ENCODE peak calls at places on chromosomes 2 and 18, in five cellular contexts. A is stimulated activated CD8-positive, alpha-beta memory T cell treated with anti-CD3 and anti-CD28 coated beads, Interleukin-12 subunit alpha, Interleukin-12 subunit beta, amount 100 ng/mL, for 4 hours; K is ELF-1; N is fibroblast of the aortic adventitia; I is NCI-H1694 treated with DMSO at 0.1 percent for 48 hours. H is an unnamed sample.

GRCh38 chr2:105243961-105244360 is 2.4 kb downstream of the GPR45 start:
- DNase-seq in A (no peak), K (peak; percentile 36), N (no peak), I (no peak), H (no peak)

GRCh38 chr2:75021672-75022071 is 63.2 kb downstream of the POLE4 start:
- DNase-seq in A (no peak), N (peak; percentile 93), I (no peak), K (peak; percentile 23), H (peak; percentile 45)

GRCh38 chr2:36708119-36708741 is 11.7 kb downstream of the VIT start:
- DNase-seq in N (peak; percentile 70), I (no peak), A (no peak), K (no peak), H (peak; percentile 78)

GRCh38 chr2:193199322-193199721 is 1004.6 kb upstream of the TMEFF2 start:
- DNase-seq in I (no peak), K (no peak), N (no peak), A (no peak), H (no peak)

GRCh38 chr2:229715895-229716507 is 1.6 kb upstream of the DNER start:
- DNase-seq in A (no peak), I (peak; percentile 53), N (peak; percentile 8), K (peak; percentile 15), H (no peak)

GRCh38 chr2:234879671-234880455 is 72.0 kb upstream of the SH3BP4 start:
- DNase-seq in A (no peak), N (peak; percentile 93), K (no peak), I (no peak), H (peak; percentile 47)

GRCh38 chr18:29160123-29160522 is 983.2 kb upstream of the CDH2 start:
- DNase-seq in N (no peak), A (no peak), K (no peak), I (no peak), H (no peak)

GRCh38 chr2:216299588-216299987 is 72.7 kb downstream of the MARCHF4 start:
- DNase-seq in N (peak; percentile 72), K (no peak), A (no peak), I (no peak), H (peak; percentile 67)

GRCh38 chr2:161246301-161246700 is 61.9 kb upstream of the PSMD14 start:
- DNase-seq in A (no peak), I (peak; percentile 53), K (no peak), N (no peak), H (no peak)

GRCh38 chr2:145593991-145594702 is 1074.2 kb upstream of the ZEB2 start:
- DNase-seq in K (peak; percentile 5), I (no peak), A (no peak), N (peak; percentile 95), H (peak; percentile 96)

GRCh38 chr18:51666717-51667320 is 469.3 kb upstream of the MEX3C start:
- DNase-seq in N (peak; percentile 16), K (peak; percentile 49), I (peak; percentile 62), A (no peak), H (no peak)

GRCh38 chr18:39966275-39966674 is 1988.8 kb upstream of the PIK3C3 start:
- DNase-seq in I (no peak), A (no peak), N (no peak), K (peak; percentile 18), H (no peak)

GRCh38 chr2:64276417-64277095 is 132.3 kb upstream of the PELI1 start:
- DNase-seq in N (peak; percentile 31), I (no peak), K (peak; percentile 67), A (no peak), H (no peak)

GRCh38 chr2:171407030-171407707 is 26.6 kb downstream of the METTL8 start:
- DNase-seq in K (no peak), N (no peak), I (no peak), A (no peak), H (no peak)

GRCh38 chr18:6943143-6943542 is 174.5 kb downstream of the LAMA1 start:
- DNase-seq in A (no peak), N (no peak), K (no peak), I (no peak), H (no peak)

GRCh38 chr18:36152781-36153180 is 23.1 kb downstream of the ELP2 start:
- DNase-seq in K (no peak), N (no peak), I (no peak), A (no peak), H (no peak)

GRCh38 chr2:127137741-127138140 is 30.8 kb upstream of the BIN1 start:
- DNase-seq in N (no peak), A (no peak), I (no peak), K (no peak), H (no peak)

GRCh38 chr18:21177742-21178305 is 64.2 kb upstream of the GREB1L start:
- DNase-seq in I (no peak), K (no peak), N (no peak), A (no peak), H (no peak)

GRCh38 chr2:148527488-148528340 is 116.8 kb upstream of the EPC2 start:
- DNase-seq in N (no peak), I (no peak), A (no peak), K (no peak), H (peak; percentile 8)

GRCh38 chr2:128835342-128835855 is 516.7 kb upstream of the HS6ST1 start:
- DNase-seq in A (no peak), N (no peak), K (no peak), I (no peak), H (no peak)

GRCh38 chr2:116537811-116538210 is 1276.7 kb upstream of the DDX18 start:
- DNase-seq in A (no peak), I (no peak), N (no peak), K (no peak), H (no peak)

GRCh38 chr2:194559964-194560363 is 1097.1 kb upstream of the SLC39A10 start:
- DNase-seq in N (no peak), A (no peak), K (no peak), I (no peak), H (no peak)

GRCh38 chr2:31937741-31938140 is 73.1 kb downstream of the MEMO1 start:
- DNase-seq in N (peak; percentile 11), A (no peak), K (no peak), I (no peak), H (peak; percentile 36)

GRCh38 chr18:55908790-55909408 is 320.9 kb upstream of the TCF4 start:
- DNase-seq in K (no peak), I (no peak), N (no peak), A (no peak), H (no peak)

GRCh38 chr2:211413746-211414145 is 857.3 kb downstream of the CPS1 start:
- DNase-seq in I (no peak), A (no peak), K (peak; percentile 2), N (no peak), H (no peak)

GRCh38 chr2:117308861-117309770 is 505.4 kb upstream of the DDX18 start:
- DNase-seq in K (no peak), N (no peak), I (no peak), A (no peak), H (no peak)

H was measured in HFFc6.